ENCODE peak calls at places on chromosomes 5 and 9, in four cellular contexts. One of them, this sample, is unnamed.

GRCh38 chr5:32315221-32316014 is 2.7 kb upstream of the MTMR12 start:
- DNase-seq in K562: no peak
- DNase-seq in H1: no peak
- DNase-seq in GM12878: no peak
- DNase-seq in this sample: no peak

GRCh38 chr9:120578614-120579013 is 1.4 kb downstream of the CDK5RAP2 start:
- DNase-seq in K562: no peak
- DNase-seq in H1: no peak
- DNase-seq in GM12878: no peak
- DNase-seq in this sample: no peak

GRCh38 chr5:149782900-149783586 is 52.9 kb downstream of the PPARGC1B start:
- DNase-seq in K562: no peak
- DNase-seq in H1: no peak
- DNase-seq in GM12878: no peak
- DNase-seq in this sample: no peak

GRCh38 chr9:134544388-134545212 is 97.0 kb upstream of the COL5A1 start:
- DNase-seq in K562: no peak
- DNase-seq in H1: peak
- DNase-seq in GM12878: no peak
- DNase-seq in this sample: peak

GRCh38 chr9:38713426-38713825 is 6.5 kb downstream of the FAM240B start:
- DNase-seq in K562: no peak
- DNase-seq in H1: no peak
- DNase-seq in GM12878: no peak
- DNase-seq in this sample: no peak

GRCh38 chr5:154505567-154505966 is 27.5 kb upstream of the HAND1 start:
- DNase-seq in K562: no peak
- DNase-seq in H1: no peak
- DNase-seq in GM12878: no peak
- DNase-seq in this sample: no peak

GRCh38 chr9:91315191-91315590 is 46.5 kb downstream of the AUH start:
- DNase-seq in K562: no peak
- DNase-seq in H1: no peak
- DNase-seq in GM12878: no peak
- DNase-seq in this sample: no peak

GRCh38 chr5:53378590-53379247 is 101.7 kb upstream of the FST start:
- DNase-seq in K562: no peak
- DNase-seq in H1: no peak
- DNase-seq in GM12878: no peak
- DNase-seq in this sample: no peak

GRCh38 chr9:121963542-121963995 is 129.5 kb downstream of the TTLL11 start:
- DNase-seq in K562: no peak
- DNase-seq in H1: no peak
- DNase-seq in GM12878: no peak
- DNase-seq in this sample: no peak

GRCh38 chr9:80553986-80554715 is 982.4 kb downstream of the TLE4 start:
- DNase-seq in K562: no peak
- DNase-seq in H1: no peak
- DNase-seq in GM12878: no peak
- DNase-seq in this sample: no peak

GRCh38 chr5:174355208-174355612 is 309.7 kb downstream of the NSG2 start:
- DNase-seq in K562: no peak
- DNase-seq in H1: no peak
- DNase-seq in GM12878: no peak
- DNase-seq in this sample: no peak

GRCh38 chr5:75685141-75685540 is 32.1 kb downstream of the POC5 start:
- DNase-seq in K562: no peak
- DNase-seq in H1: no peak
- DNase-seq in GM12878: no peak
- DNase-seq in this sample: no peak

GRCh38 chr5:67805666-67806348 is 409.7 kb upstream of the PIK3R1 start:
- DNase-seq in K562: no peak
- DNase-seq in H1: no peak
- DNase-seq in GM12878: no peak
- DNase-seq in this sample: no peak

GRCh38 chr9:133691659-133692363 is 46.3 kb downstream of the SARDH start:
- DNase-seq in K562: no peak
- DNase-seq in H1: no peak
- DNase-seq in GM12878: no peak
- DNase-seq in this sample: no peak

GRCh38 chr9:35605336-35606137 is 475 bp downstream of the TESK1 start:
- DNase-seq in K562: peak
- DNase-seq in H1: no peak
- DNase-seq in GM12878: no peak
- DNase-seq in this sample: no peak

GRCh38 chr5:126461838-126462237 is 38.6 kb downstream of the GRAMD2B start:
- DNase-seq in K562: no peak
- DNase-seq in H1: no peak
- DNase-seq in GM12878: no peak
- DNase-seq in this sample: no peak

GRCh38 chr9:117464941-117465616 is 50.2 kb upstream of the ASTN2 start:
- DNase-seq in K562: no peak
- DNase-seq in H1: no peak
- DNase-seq in GM12878: no peak
- DNase-seq in this sample: no peak

GRCh38 chr9:87359264-87359663 is 138.4 kb upstream of the DAPK1 start:
- DNase-seq in K562: no peak
- DNase-seq in H1: no peak
- DNase-seq in GM12878: no peak
- DNase-seq in this sample: no peak

GRCh38 chr9:971901-972511 is 4.4 kb upstream of the DMRT3 start:
- DNase-seq in K562: peak
- DNase-seq in H1: no peak
- DNase-seq in GM12878: no peak
- DNase-seq in this sample: no peak

GRCh38 chr9:124771867-124772621 is 933 bp upstream of the NR6A1 start:
- DNase-seq in K562: peak
- DNase-seq in H1: no peak
- DNase-seq in GM12878: no peak
- DNase-seq in this sample: peak

GRCh38 chr9:127488946-127489345 is 37.6 kb downstream of the LRSAM1 start:
- DNase-seq in K562: no peak
- DNase-seq in H1: no peak
- DNase-seq in GM12878: no peak
- DNase-seq in this sample: no peak

GRCh38 chr5:172864161-172864560 is 30.1 kb downstream of the ERGIC1 start:
- DNase-seq in K562: no peak
- DNase-seq in H1: no peak
- DNase-seq in GM12878: no peak
- DNase-seq in this sample: no peak

GRCh38 chr9:102507044-102507687 is 488.0 kb upstream of the CYLC2 start:
- DNase-seq in K562: no peak
- DNase-seq in H1: no peak
- DNase-seq in GM12878: no peak
- DNase-seq in this sample: no peak

GRCh38 chr9:128987800-128988199 is 40.3 kb downstream of the NUP188 start:
- DNase-seq in K562: no peak
- DNase-seq in H1: no peak
- DNase-seq in GM12878: no peak
- DNase-seq in this sample: no peak
- TF ChIP-seq RAD21 in K562: no peak
- TF ChIP-seq RAD21 in H1: no peak
- TF ChIP-seq RAD21 in GM12878: no peak
- TF ChIP-seq RAD21 in this sample: no peak

DNA sequence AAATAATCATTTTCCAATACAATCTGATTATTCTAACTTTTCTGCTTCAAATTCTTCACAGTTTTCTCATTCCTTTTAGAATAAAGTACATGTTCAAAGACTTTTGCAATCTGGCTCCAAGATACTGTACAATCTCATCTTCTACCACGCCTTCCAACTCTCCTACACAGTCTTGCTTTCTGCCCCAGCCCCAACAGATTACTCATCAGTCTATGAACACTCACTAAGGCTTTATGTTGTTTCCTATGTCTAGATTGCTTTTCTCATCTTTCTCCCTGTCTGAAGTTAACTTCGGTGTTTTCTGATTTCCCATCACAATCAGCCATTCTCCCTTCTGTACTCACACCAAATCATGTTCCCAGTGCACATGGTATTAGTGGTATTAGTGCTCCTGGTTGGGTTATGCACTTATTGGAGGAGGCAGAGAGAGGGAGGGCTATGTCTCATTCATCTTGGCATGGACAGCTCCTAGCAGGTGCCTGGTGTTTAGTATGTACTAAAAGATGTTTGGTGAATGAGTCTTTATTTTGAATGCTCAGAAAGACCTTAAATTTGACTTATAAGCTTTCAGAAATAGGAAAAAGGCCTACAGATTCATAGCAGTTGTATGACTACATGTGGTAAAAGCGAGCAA is 43.9 kb upstream of the ZNF608 start:
- DNase-seq in K562: no peak
- DNase-seq in H1: no peak
- DNase-seq in GM12878: no peak
- DNase-seq in this sample: no peak
- H2AFZ ChIP-seq in K562: no peak
- H2AFZ ChIP-seq in H1: no peak
- H2AFZ ChIP-seq in GM12878: no peak
- H2AFZ ChIP-seq in this sample: no peak

GRCh38 chr5:127498604-127499003 is 18.8 kb upstream of the PRRC1 start:
- DNase-seq in K562: no peak
- DNase-seq in H1: no peak
- DNase-seq in GM12878: no peak
- DNase-seq in this sample: no peak

DNA sequence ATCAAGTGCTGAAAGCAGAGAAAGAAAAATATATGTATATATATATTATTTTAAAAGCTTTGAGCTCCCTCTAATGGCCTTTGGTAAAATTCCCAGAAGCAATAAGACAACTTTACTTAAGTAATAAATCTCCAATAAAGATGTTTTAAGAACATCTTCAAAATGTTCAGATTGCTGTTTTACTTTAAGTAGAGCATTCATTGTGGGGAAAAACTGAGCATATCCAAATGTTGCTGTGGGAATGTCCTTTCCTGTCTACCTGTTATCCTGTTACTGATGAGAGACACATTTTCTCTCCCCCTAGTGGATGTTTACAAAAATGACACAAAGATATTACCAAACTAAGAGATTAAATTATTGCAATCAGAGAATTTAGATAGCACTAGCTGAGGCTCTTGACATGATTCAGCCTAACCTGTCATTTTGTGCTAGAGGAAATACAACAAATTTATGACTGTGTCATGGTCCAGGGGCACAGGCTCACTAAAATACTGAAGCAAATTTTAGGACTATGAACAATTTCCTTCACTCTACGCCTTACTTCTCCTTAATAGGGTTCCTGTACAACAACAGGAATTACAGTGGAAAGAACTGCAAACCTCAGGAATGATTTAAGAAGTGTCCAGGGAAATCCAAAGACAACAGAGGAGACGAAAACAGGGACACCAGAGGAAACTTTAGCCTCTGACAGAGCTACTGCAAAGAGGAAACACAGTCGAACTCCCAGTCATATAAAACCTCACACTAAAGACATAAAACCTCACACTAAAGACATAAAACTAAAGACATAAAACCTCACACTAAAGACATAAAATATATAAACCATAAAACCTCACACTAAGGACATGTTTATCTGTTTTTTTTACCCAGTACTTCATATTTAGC is 24.3 kb upstream of the PRRC1 start:
- DNase-seq in K562: peak
- DNase-seq in H1: no peak
- DNase-seq in GM12878: peak
- DNase-seq in this sample: peak
- TF ChIP-seq CBX5 in K562: no peak
- TF ChIP-seq CBX5 in H1: no peak
- TF ChIP-seq CBX5 in GM12878: no peak
- TF ChIP-seq CBX5 in this sample: no peak

DNA sequence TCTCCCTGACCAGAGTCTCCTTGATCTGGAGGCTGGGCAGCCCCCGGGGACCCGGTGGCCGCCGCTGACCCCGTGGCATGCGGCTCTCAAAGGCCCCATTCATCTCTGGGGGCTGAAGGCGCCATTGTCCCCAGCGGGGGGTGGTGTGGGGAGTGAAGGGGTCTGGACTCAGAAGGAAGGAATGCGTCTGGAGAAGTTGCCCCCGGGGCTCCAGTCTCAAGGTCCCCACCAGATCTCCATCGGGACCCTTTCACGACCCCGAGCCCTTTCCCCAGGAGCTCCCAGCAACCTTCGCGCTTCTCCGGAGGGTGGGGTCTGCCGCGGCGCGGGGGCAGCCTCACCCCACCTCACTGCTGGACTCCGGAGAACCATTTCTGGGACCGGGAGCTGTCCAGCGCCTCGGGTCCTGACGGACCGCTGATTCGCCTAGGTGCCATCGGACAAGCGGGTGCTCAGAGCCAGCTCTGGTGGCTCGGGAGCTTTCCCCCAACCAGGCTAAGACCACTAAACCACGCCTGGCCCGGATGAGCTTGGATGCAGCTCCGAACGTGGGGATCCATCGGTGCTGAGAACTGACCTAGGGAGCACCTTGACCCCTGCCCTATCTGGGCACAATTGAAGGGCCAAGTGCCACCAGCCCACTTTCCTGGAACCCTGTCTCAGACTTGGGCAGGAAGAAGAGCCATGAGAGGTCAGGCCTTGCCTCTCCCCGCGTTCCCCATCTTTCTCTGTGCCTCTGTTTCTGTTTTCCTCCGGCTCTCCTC is 5.2 kb upstream of the PCDH1 start:
- DNase-seq in K562: peak
- DNase-seq in H1: no peak
- DNase-seq in GM12878: no peak
- DNase-seq in this sample: no peak
- TF ChIP-seq RAD21 in K562: no peak
- TF ChIP-seq RAD21 in H1: peak
- TF ChIP-seq RAD21 in GM12878: no peak
- TF ChIP-seq RAD21 in this sample: no peak

GRCh38 chr9:94655739-94656138 is 16.4 kb upstream of the FBP1 start:
- DNase-seq in K562: no peak
- DNase-seq in H1: no peak
- DNase-seq in GM12878: no peak
- DNase-seq in this sample: no peak
- H2AFZ ChIP-seq in K562: peak
- H2AFZ ChIP-seq in H1: peak
- H2AFZ ChIP-seq in GM12878: peak
- H2AFZ ChIP-seq in this sample: no peak

DNA sequence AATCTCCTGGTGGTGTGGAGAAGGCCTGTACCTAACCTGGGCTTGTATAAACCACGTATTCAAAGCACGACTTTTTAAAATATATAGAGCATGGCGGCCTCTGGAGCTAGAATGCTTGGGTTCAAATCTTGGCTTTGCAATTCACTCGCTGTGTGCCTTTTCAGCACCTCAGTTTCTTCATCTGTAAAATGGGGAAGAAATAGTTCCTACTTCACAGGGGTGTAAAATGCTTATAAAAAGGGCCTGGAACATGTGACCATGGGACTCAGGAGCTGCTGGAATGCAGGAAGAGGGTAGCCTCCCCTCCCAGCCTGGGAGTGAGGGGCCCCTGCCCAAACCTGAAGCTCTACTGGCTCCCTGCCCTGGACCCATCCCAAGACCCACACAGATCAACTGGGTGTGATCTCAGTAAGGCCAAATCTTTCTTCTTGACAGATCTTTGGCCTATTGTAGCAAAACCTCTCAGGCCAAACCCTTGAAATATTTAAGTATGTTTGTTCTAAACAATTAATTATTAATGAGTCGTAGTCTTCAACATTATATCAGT is 269.0 kb downstream of the ZSWIM6 start:
- DNase-seq in K562: no peak
- DNase-seq in H1: no peak
- DNase-seq in GM12878: no peak
- DNase-seq in this sample: no peak
- TF ChIP-seq CBX5 in K562: no peak
- TF ChIP-seq CBX5 in H1: no peak
- TF ChIP-seq CBX5 in GM12878: no peak
- TF ChIP-seq CBX5 in this sample: no peak